ENCODE peak calls at places on chromosomes 13 and 19, in five cellular contexts. Y is tibial artery, V is H9, C is NCI-H1105, G is Caco-2. U is an unnamed sample.
A peak's percentile ranks its signal among the peaks of the same experiment; 100 is the strongest.

GRCh38 chr13:109785141-109785891 is 1.1 kb downstream of the IRS2 start:
- DNase-seq in Y (peak; percentile 50), V (peak; percentile 42), C (peak; percentile 75), G (peak; percentile 59), U (no peak)

GRCh38 chr19:39422020-39422419 is 9.6 kb downstream of the PLEKHG2 start:
- DNase-seq in Y (no peak), V (no peak), C (no peak), G (no peak), U (no peak)

GRCh38 chr13:99969934-99970760 is 1.4 kb downstream of the ZIC5 start:
- DNase-seq in Y (no peak), V (peak; percentile 88), C (no peak), G (peak; percentile 78), U (no peak)

GRCh38 chr13:58142952-58143351 is 511.4 kb downstream of the PCDH17 start:
- DNase-seq in Y (no peak), V (no peak), C (no peak), G (no peak), U (no peak)

GRCh38 chr19:19409235-19410030 is 4.0 kb downstream of the GATAD2A start:
- DNase-seq in Y (no peak), V (no peak), C (no peak), G (no peak), U (no peak)

GRCh38 chr13:25192936-25193335 is 20.8 kb upstream of the AMER2 start:
- DNase-seq in Y (no peak), V (no peak), C (no peak), G (no peak), U (no peak)

GRCh38 chr13:67769063-67769986 is 539.2 kb upstream of the PCDH9 start:
- DNase-seq in Y (no peak), V (no peak), C (peak; percentile 27), G (no peak), U (no peak)

GRCh38 chr13:30734434-30734833 is 909 bp upstream of the ALOX5AP start:
- DNase-seq in Y (no peak), V (no peak), C (no peak), G (no peak), U (no peak)

GRCh38 chr13:93730780-93731179 is 504.2 kb downstream of the GPC6 start:
- DNase-seq in Y (no peak), V (no peak), C (no peak), G (no peak), U (no peak)

GRCh38 chr13:19618925-19619324 is 14.5 kb upstream of the MPHOSPH8 start:
- DNase-seq in Y (no peak), V (peak; percentile 33), C (no peak), G (no peak), U (no peak)